ENCODE peak calls at places on chromosomes 12 and 14, in five cellular contexts. H is Caki2; T is WTC11; M is neuronal stem cell; C is CD8-positive, alpha-beta T cell. O is an unnamed sample.

GRCh38 chr12:84642201-84642600 is 270.4 kb downstream of the SLC6A15 start:
- DNase-seq in C (no peak), M (no peak), T (no peak), H (no peak), O (no peak)

GRCh38 chr14:58815046-58815701 is 177.4 kb downstream of the DACT1 start:
- DNase-seq in M (no peak), H (no peak), C (no peak), T (no peak), O (no peak)

GRCh38 chr14:29458547-29458946 is 469.1 kb downstream of the PRKD1 start:
- DNase-seq in M (no peak), T (no peak), C (no peak), H (no peak), O (no peak)

GRCh38 chr12:79547735-79548347 is 142.9 kb downstream of the PAWR start:
- DNase-seq in C (no peak), H (no peak), M (peak), T (peak), O (no peak)

GRCh38 chr12:90858261-90858660 is 96.7 kb downstream of the CCER1 start:
- DNase-seq in H (no peak), M (peak), T (no peak), C (no peak), O (no peak)

GRCh38 chr12:18690653-18691052 is 47.2 kb downstream of the PLCZ1 start:
- DNase-seq in H (peak), T (no peak), C (no peak), M (no peak), O (no peak)

GRCh38 chr12:19390208-19390607 is 49.1 kb upstream of the AEBP2 start:
- DNase-seq in H (peak), T (no peak), C (no peak), M (no peak), O (no peak)

GRCh38 chr12:29883558-29883957 is 99.8 kb upstream of the TMTC1 start:
- DNase-seq in H (no peak), C (no peak), M (no peak), T (no peak), O (no peak)

GRCh38 chr12:132660047-132660446 is 27.1 kb downstream of the POLE start:
- DNase-seq in H (no peak), C (no peak), M (no peak), T (no peak), O (no peak)

GRCh38 chr14:23056956-23057756 is at the start of gene CDH24:
- DNase-seq in H (peak), T (peak), C (peak), M (peak), O (peak)

GRCh38 chr12:31201382-31201781 is 124.6 kb downstream of the SINHCAF start:
- DNase-seq in H (no peak), M (no peak), T (no peak), C (no peak), O (no peak)

O was measured in Peyer's patch.